ENCODE peak calls at places on chromosomes 6 and 20, in four cellular contexts. Q is HepG2, A is K562, B is GM12878. E is an unnamed sample.
A peak's percentile ranks its signal among the peaks of the same experiment; 100 is the strongest.

GRCh38 chr6:169774347-169774746 is 22.9 kb downstream of the ERMARD start:
- DNase-seq in Q (no peak), B (no peak), A (no peak), E (no peak)

GRCh38 chr6:72761767-72762166 is 139.9 kb downstream of the KCNQ5 start:
- DNase-seq in B (no peak), Q (no peak), A (no peak), E (no peak)

GRCh38 chr6:111540971-111541719 is 58.1 kb upstream of the REV3L start:
- DNase-seq in A (no peak), Q (no peak), B (no peak), E (no peak)

GRCh38 chr20:31440012-31440659 is at the start of gene DEFB123:
- DNase-seq in A (peak; percentile 34), Q (no peak), B (no peak), E (peak; percentile 24)

GRCh38 chr20:23235173-23236027 is 115.2 kb upstream of the NXT1 start:
- DNase-seq in B (no peak), A (peak; percentile 75), Q (peak; percentile 50), E (peak; percentile 78)

GRCh38 chr20:25073544-25073943 is 8.4 kb downstream of the VSX1 start:
- DNase-seq in Q (no peak), A (no peak), B (no peak), E (no peak)

GRCh38 chr6:35650015-35650414 is 38.7 kb downstream of the FKBP5 start:
- DNase-seq in Q (no peak), B (no peak), A (no peak), E (no peak)

GRCh38 chr6:64988148-64988547 is 718.9 kb downstream of the EYS start:
- DNase-seq in Q (no peak), B (no peak), A (no peak), E (no peak)

GRCh38 chr20:6576721-6577120 is 190.8 kb upstream of the BMP2 start:
- DNase-seq in A (no peak), Q (no peak), B (no peak), E (no peak)

GRCh38 chr20:38214871-38215788 is 45.4 kb downstream of the KIAA1755 start:
- DNase-seq in A (no peak), Q (no peak), B (no peak), E (no peak)

GRCh38 chr6:36116943-36117342 is 13.4 kb upstream of the MAPK13 start:
- DNase-seq in Q (no peak), B (no peak), A (peak; percentile 75), E (no peak)

GRCh38 chr20:13510837-13511488 is 127.8 kb downstream of the TASP1 start:
- DNase-seq in A (no peak), Q (no peak), B (no peak), E (no peak)

GRCh38 chr6:130937942-130938604 is 110.9 kb downstream of the SMLR1 start:
- DNase-seq in Q (peak; percentile 90), B (no peak), A (no peak), E (no peak)

GRCh38 chr6:84428300-84428907 is 201.0 kb upstream of the CEP162 start:
- DNase-seq in B (no peak), A (peak; percentile 69), Q (peak; percentile 16), E (peak; percentile 70)

GRCh38 chr6:36777806-36778205 is 61.4 kb downstream of the CPNE5 start:
- DNase-seq in Q (no peak), A (no peak), B (no peak), E (no peak)

GRCh38 chr20:49697071-49697470 is 16.6 kb downstream of the B4GALT5 start:
- DNase-seq in B (no peak), Q (no peak), A (no peak), E (no peak)

GRCh38 chr6:141562181-141562800 is 570.4 kb upstream of the GJE1 start:
- DNase-seq in A (peak; percentile 30), B (no peak), Q (no peak), E (peak; percentile 59)

GRCh38 chr6:2706482-2706881 is 44.2 kb downstream of the MYLK4 start:
- DNase-seq in B (no peak), Q (no peak), A (no peak), E (no peak)

GRCh38 chr6:152154559-152155356 is 347.3 kb downstream of the ESR1 start:
- DNase-seq in B (no peak), A (no peak), Q (no peak), E (no peak)

GRCh38 chr6:44431118-44431725 is 43.7 kb downstream of the CDC5L start:
- DNase-seq in Q (peak; percentile 58), B (peak; percentile 3), A (peak; percentile 78), E (peak; percentile 27)

GRCh38 chr20:38091447-38092216 is 58.1 kb downstream of the RPRD1B start:
- DNase-seq in A (peak; percentile 79), B (peak; percentile 60), Q (no peak), E (no peak)

GRCh38 chr20:9515211-9515580 is 806 bp downstream of the LAMP5 start:
- DNase-seq in A (no peak), Q (no peak), B (no peak), E (no peak)

GRCh38 chr20:19952392-19952791 is 64.8 kb upstream of the NAA20 start:
- DNase-seq in Q (no peak), B (no peak), A (no peak), E (no peak)

GRCh38 chr6:35294308-35294945 is 3.2 kb upstream of the DEF6 start:
- DNase-seq in Q (peak; percentile 62), B (no peak), A (peak; percentile 75), E (peak; percentile 60)

GRCh38 chr20:53331151-53331973 is 262.3 kb downstream of the ZNF217 start:
- DNase-seq in Q (peak; percentile 41), A (peak; percentile 88), B (no peak), E (no peak)

GRCh38 chr6:111712398-111712797 is 106.7 kb upstream of the TRAF3IP2 start:
- DNase-seq in Q (no peak), A (no peak), B (no peak), E (no peak)

GRCh38 chr6:4870821-4871494 is 94.8 kb downstream of the CDYL start:
- DNase-seq in B (no peak), Q (no peak), A (no peak), E (no peak)
- TF ChIP-seq CBFB in B (no peak), Q (no peak), A (no peak), E (no peak)

GRCh38 chr6:90286884-90287488 is 9.7 kb downstream of the BACH2 start:
- DNase-seq in Q (peak; percentile 28), A (peak; percentile 80), B (no peak), E (peak; percentile 91)
- TF ChIP-seq CBFB in Q (no peak), A (no peak), B (no peak), E (no peak)

GRCh38 chr6:138865480-138866101 is 69.7 kb downstream of the ECT2L start:
- DNase-seq in B (no peak), A (no peak), Q (no peak), E (no peak)

GRCh38 chr6:138864343-138864890 is 68.5 kb downstream of the ECT2L start:
- DNase-seq in A (no peak), B (no peak), Q (no peak), E (no peak)

GRCh38 chr6:138869343-138869742 is 73.5 kb downstream of the ECT2L start:
- DNase-seq in A (no peak), Q (no peak), B (no peak), E (no peak)
- TF ChIP-seq CBFB in A (no peak), Q (no peak), B (no peak), E (no peak)

GRCh38 chr6:162468326-162468725 is 259.2 kb downstream of the PRKN start:
- DNase-seq in A (no peak), Q (no peak), B (no peak), E (no peak)
- TF ChIP-seq CBFB in A (no peak), Q (no peak), B (no peak), E (no peak)

GRCh38 chr20:15900443-15900842 is 672.8 kb downstream of the KIF16B start:
- DNase-seq in B (no peak), Q (no peak), A (no peak), E (no peak)

GRCh38 chr20:15909995-15910394 is 663.3 kb downstream of the KIF16B start:
- DNase-seq in A (no peak), B (no peak), Q (no peak), E (no peak)

GRCh38 chr20:15899972-15900371 is 673.3 kb downstream of the KIF16B start:
- DNase-seq in Q (no peak), A (no peak), B (no peak), E (no peak)

GRCh38 chr20:15902493-15902892 is 670.8 kb downstream of the KIF16B start:
- DNase-seq in A (peak; percentile 3), B (no peak), Q (no peak), E (peak; percentile 65)

DNA sequence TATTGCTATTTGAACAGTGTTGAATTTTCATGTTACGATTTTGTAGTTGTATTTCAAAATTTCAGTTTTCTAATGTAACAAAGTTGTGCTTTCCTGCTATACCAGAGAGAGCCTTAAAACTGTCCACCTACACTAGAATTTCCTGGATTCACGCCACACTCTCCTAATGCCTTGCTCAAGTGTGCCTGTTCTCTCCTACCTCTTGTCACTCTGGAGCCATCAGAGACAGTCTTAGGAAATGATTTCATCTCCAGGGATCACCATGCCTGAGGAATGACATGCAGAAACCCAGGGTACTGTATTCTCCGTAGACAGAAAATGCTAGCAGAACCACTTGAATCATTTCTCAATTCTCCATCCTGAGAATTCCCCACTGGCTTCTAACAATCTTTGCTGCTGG is 667.6 kb downstream of the KIF16B start:
- DNase-seq in B (no peak), Q (no peak), A (no peak), E (no peak)
- TF ChIP-seq CBFB in B (no peak), Q (no peak), A (no peak), E (no peak)